ENCODE peak calls at places on chromosomes 1 and 21, in nine cellular contexts. One of them, this sample, is unnamed.

GRCh38 chr1:156387899-156388813 is 19.1 kb downstream of the RHBG start:
- DNase-seq in GM13976: peak
- DNase-seq in amygdala: peak
- DNase-seq in SHP77 treated with DMSO at 0.1 percent for 48 hours: no peak
- DNase-seq in stomach: no peak
- DNase-seq in H7: peak
- DNase-seq in GM12865: no peak
- DNase-seq in memory B cell: no peak
- DNase-seq in AG04450: no peak
- DNase-seq in this sample: no peak

GRCh38 chr1:41538741-41539415 is 54.4 kb upstream of the EDN2 start:
- DNase-seq in GM13976: no peak
- DNase-seq in amygdala: no peak
- DNase-seq in SHP77 treated with DMSO at 0.1 percent for 48 hours: no peak
- DNase-seq in stomach: no peak
- DNase-seq in H7: no peak
- DNase-seq in GM12865: no peak
- DNase-seq in memory B cell: no peak
- DNase-seq in AG04450: no peak
- DNase-seq in this sample: no peak

GRCh38 chr1:30058966-30059365 is 664.4 kb downstream of the MATN1 start:
- DNase-seq in GM13976: no peak
- DNase-seq in amygdala: no peak
- DNase-seq in SHP77 treated with DMSO at 0.1 percent for 48 hours: no peak
- DNase-seq in stomach: no peak
- DNase-seq in H7: no peak
- DNase-seq in GM12865: no peak
- DNase-seq in memory B cell: no peak
- DNase-seq in AG04450: peak
- DNase-seq in this sample: no peak

GRCh38 chr1:25245809-25246599 is 1.2 kb downstream of the RSRP1 start:
- DNase-seq in GM13976: peak
- DNase-seq in amygdala: no peak
- DNase-seq in SHP77 treated with DMSO at 0.1 percent for 48 hours: no peak
- DNase-seq in stomach: no peak
- DNase-seq in H7: peak
- DNase-seq in GM12865: peak
- DNase-seq in memory B cell: no peak
- DNase-seq in AG04450: no peak
- DNase-seq in this sample: peak

GRCh38 chr1:4018721-4019521 is 118.8 kb upstream of the C1orf174 start:
- DNase-seq in GM13976: no peak
- DNase-seq in amygdala: no peak
- DNase-seq in SHP77 treated with DMSO at 0.1 percent for 48 hours: no peak
- DNase-seq in stomach: no peak
- DNase-seq in H7: no peak
- DNase-seq in GM12865: no peak
- DNase-seq in memory B cell: peak
- DNase-seq in AG04450: no peak
- DNase-seq in this sample: no peak

GRCh38 chr1:227357229-227358078 is 39.2 kb upstream of the CDC42BPA start:
- DNase-seq in GM13976: no peak
- DNase-seq in amygdala: no peak
- DNase-seq in SHP77 treated with DMSO at 0.1 percent for 48 hours: no peak
- DNase-seq in stomach: peak
- DNase-seq in H7: peak
- DNase-seq in GM12865: no peak
- DNase-seq in memory B cell: no peak
- DNase-seq in AG04450: peak
- DNase-seq in this sample: peak

GRCh38 chr1:205258313-205259176 is 30.8 kb downstream of the TMCC2 start:
- DNase-seq in GM13976: no peak
- DNase-seq in amygdala: no peak
- DNase-seq in SHP77 treated with DMSO at 0.1 percent for 48 hours: no peak
- DNase-seq in stomach: no peak
- DNase-seq in H7: peak
- DNase-seq in GM12865: no peak
- DNase-seq in memory B cell: no peak
- DNase-seq in AG04450: no peak
- DNase-seq in this sample: no peak

GRCh38 chr21:45859041-45859761 is 122.4 kb upstream of the COL6A1 start:
- DNase-seq in GM13976: no peak
- DNase-seq in amygdala: no peak
- DNase-seq in SHP77 treated with DMSO at 0.1 percent for 48 hours: no peak
- DNase-seq in stomach: no peak
- DNase-seq in H7: peak
- DNase-seq in GM12865: no peak
- DNase-seq in memory B cell: no peak
- DNase-seq in AG04450: no peak
- DNase-seq in this sample: no peak

GRCh38 chr1:113129529-113130185 is 56.7 kb downstream of the LRIG2 start:
- DNase-seq in GM13976: no peak
- DNase-seq in amygdala: no peak
- DNase-seq in SHP77 treated with DMSO at 0.1 percent for 48 hours: no peak
- DNase-seq in stomach: no peak
- DNase-seq in H7: no peak
- DNase-seq in GM12865: no peak
- DNase-seq in memory B cell: no peak
- DNase-seq in AG04450: no peak
- DNase-seq in this sample: no peak

GRCh38 chr21:45289655-45290515 is 2.2 kb upstream of the POFUT2 start:
- DNase-seq in GM13976: no peak
- DNase-seq in amygdala: no peak
- DNase-seq in SHP77 treated with DMSO at 0.1 percent for 48 hours: no peak
- DNase-seq in stomach: peak
- DNase-seq in H7: peak
- DNase-seq in GM12865: no peak
- DNase-seq in memory B cell: no peak
- DNase-seq in AG04450: no peak
- DNase-seq in this sample: peak

GRCh38 chr1:159008744-159009188 is 941 bp upstream of the IFI16 start:
- DNase-seq in GM13976: peak
- DNase-seq in amygdala: no peak
- DNase-seq in SHP77 treated with DMSO at 0.1 percent for 48 hours: no peak
- DNase-seq in stomach: no peak
- DNase-seq in H7: no peak
- DNase-seq in GM12865: peak
- DNase-seq in memory B cell: no peak
- DNase-seq in AG04450: no peak
- DNase-seq in this sample: peak

GRCh38 chr1:226078336-226078735 is 15.8 kb downstream of the H3-3A start:
- DNase-seq in GM13976: no peak
- DNase-seq in amygdala: no peak
- DNase-seq in SHP77 treated with DMSO at 0.1 percent for 48 hours: no peak
- DNase-seq in stomach: no peak
- DNase-seq in H7: no peak
- DNase-seq in GM12865: no peak
- DNase-seq in memory B cell: no peak
- DNase-seq in AG04450: no peak
- DNase-seq in this sample: no peak

This sample was measured in OCI-M1.